ENCODE peak calls at places on chromosomes 5 and 9, in seven cellular contexts. V is neural crest cell; O is IMR-90; K is kidney; S is lower leg skin; Y is heart left ventricle; L is CD8-positive, alpha-beta T cell. C is an unnamed sample.

GRCh38 chr9:22214021-22214420 is 204.9 kb upstream of the CDKN2B start:
- DNase-seq in Y (no peak), O (no peak), K (no peak), L (no peak), V (no peak), S (no peak), C (no peak)

GRCh38 chr5:73322453-73323076 is 126.0 kb downstream of the FOXD1 start:
- DNase-seq in K (peak; percentile 53), L (no peak), V (no peak), O (no peak), S (no peak), Y (no peak), C (no peak)

GRCh38 chr9:69186841-69187611 is 12.9 kb downstream of the TJP2 start:
- DNase-seq in K (no peak), O (peak; percentile 51), L (no peak), V (no peak), Y (no peak), S (no peak), C (no peak)

GRCh38 chr5:168637281-168637680 is 58.1 kb upstream of the PANK3 start:
- DNase-seq in K (no peak), L (no peak), V (no peak), S (no peak), Y (no peak), O (no peak), C (no peak)

GRCh38 chr9:76459691-76460635 is 981 bp downstream of the GCNT1 start:
- DNase-seq in O (peak; percentile 62), S (no peak), L (no peak), Y (no peak), K (no peak), V (peak; percentile 4), C (no peak)

GRCh38 chr9:117546894-117547293 is 132.0 kb upstream of the ASTN2 start:
- DNase-seq in V (no peak), O (no peak), S (no peak), Y (no peak), L (no peak), K (no peak), C (no peak)

GRCh38 chr5:80569961-80570786 is at the start of gene ANKRD34B:
- DNase-seq in O (no peak), V (peak; percentile 17), L (no peak), K (peak; percentile 75), S (no peak), Y (peak; percentile 61), C (no peak)

GRCh38 chr9:133006731-133007352 is 24.0 kb upstream of the GTF3C5 start:
- DNase-seq in V (no peak), L (no peak), Y (no peak), K (peak; percentile 2), S (no peak), O (no peak), C (no peak)

GRCh38 chr5:81140942-81141341 is 92.2 kb upstream of the CKMT2 start:
- DNase-seq in S (no peak), K (no peak), O (peak; percentile 80), V (no peak), L (no peak), Y (no peak), C (no peak)

GRCh38 chr9:6230037-6230778 is 14.6 kb downstream of the IL33 start:
- DNase-seq in L (no peak), S (no peak), V (no peak), K (no peak), O (peak; percentile 28), Y (no peak), C (no peak)

GRCh38 chr5:168047669-168048111 is 243.8 kb upstream of the WWC1 start:
- DNase-seq in K (no peak), S (no peak), V (no peak), Y (peak; percentile 71), L (no peak), O (no peak), C (no peak)

GRCh38 chr5:80346055-80346454 is 26.3 kb downstream of the SPZ1 start:
- DNase-seq in K (no peak), V (no peak), L (peak; percentile 12), Y (no peak), S (peak; percentile 15), O (no peak), C (no peak)

GRCh38 chr9:23451802-23452418 is 374.1 kb downstream of the ELAVL2 start:
- DNase-seq in S (no peak), K (no peak), L (no peak), Y (no peak), O (no peak), V (no peak), C (no peak)

GRCh38 chr9:26779072-26779471 is 113.5 kb downstream of the CAAP1 start:
- DNase-seq in L (no peak), K (no peak), V (no peak), O (peak; percentile 5), S (no peak), Y (no peak), C (no peak)

GRCh38 chr9:95724253-95724991 is 151.1 kb upstream of the ERCC6L2 start:
- DNase-seq in Y (no peak), O (no peak), V (no peak), L (peak; percentile 48), K (no peak), S (no peak), C (no peak)

GRCh38 chr5:139650031-139650688 is 2.0 kb downstream of the CXXC5 start:
- DNase-seq in L (no peak), V (peak; percentile 55), O (no peak), K (peak; percentile 85), S (no peak), Y (peak; percentile 73), C (peak; percentile 74)
- TF ChIP-seq CTCF in L (peak; percentile 12), V (peak; percentile 63), O (peak; percentile 35), K (no peak), S (no peak), Y (peak; percentile 41), C (peak; percentile 68)

GRCh38 chr9:38240051-38240450 is 152.5 kb upstream of the ALDH1B1 start:
- DNase-seq in L (no peak), K (no peak), O (no peak), Y (no peak), S (no peak), V (no peak), C (no peak)

GRCh38 chr9:38249587-38250210 is 142.8 kb upstream of the ALDH1B1 start:
- DNase-seq in O (no peak), L (no peak), K (no peak), S (no peak), Y (no peak), V (no peak), C (no peak)

GRCh38 chr9:38246833-38247232 is 145.7 kb upstream of the ALDH1B1 start:
- DNase-seq in O (no peak), S (no peak), K (no peak), V (no peak), Y (no peak), L (no peak), C (no peak)

GRCh38 chr9:38243993-38244392 is 148.5 kb upstream of the ALDH1B1 start:
- DNase-seq in O (no peak), Y (no peak), V (no peak), S (no peak), L (no peak), K (no peak), C (no peak)

GRCh38 chr9:38244971-38245370 is 147.5 kb upstream of the ALDH1B1 start:
- DNase-seq in K (no peak), S (no peak), Y (no peak), V (no peak), L (no peak), O (no peak), C (no peak)
- TF ChIP-seq CTCF in K (no peak), S (no peak), Y (no peak), V (no peak), L (no peak), O (no peak), C (no peak)

DNA sequence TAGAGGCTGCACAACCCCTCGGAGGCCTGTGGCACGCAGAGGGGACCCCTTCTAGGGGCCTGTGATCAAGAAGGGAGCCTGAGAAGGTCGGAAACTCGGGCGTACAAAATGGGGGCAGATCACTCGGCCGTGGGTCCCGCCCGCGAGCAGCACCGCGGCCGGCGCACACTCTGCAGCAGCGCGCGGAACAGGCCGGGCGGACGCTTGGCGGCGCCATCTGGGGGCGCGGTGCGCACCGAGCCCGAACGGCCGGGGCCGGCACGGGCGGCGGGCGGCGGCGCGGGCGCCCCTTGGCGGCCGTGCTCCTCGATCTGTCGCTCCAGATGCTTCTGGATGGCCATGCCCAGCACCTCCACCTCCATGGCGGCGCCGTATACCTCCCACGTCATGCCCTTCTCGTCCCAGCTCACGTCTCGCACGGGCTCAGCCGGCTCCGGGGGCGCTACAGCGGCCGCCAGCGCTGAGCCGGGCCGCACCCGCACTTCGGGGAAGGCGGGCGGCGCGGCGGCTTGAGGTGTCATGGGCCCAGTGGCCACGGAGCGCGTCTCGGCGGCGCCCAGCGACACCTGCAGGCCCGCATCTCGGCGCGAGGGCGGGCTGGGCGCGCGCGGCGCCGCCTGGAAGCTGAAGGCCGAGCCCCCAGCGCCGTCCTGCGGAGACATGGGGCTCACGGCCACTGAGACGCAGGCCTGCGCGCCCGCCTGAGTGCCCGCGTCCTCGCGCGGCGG is 13.1 kb downstream of the GPRIN1 start:
- DNase-seq in O (no peak), K (peak; percentile 80), S (no peak), Y (no peak), L (peak; percentile 49), V (no peak), C (no peak)
- TF ChIP-seq CTCF in O (no peak), K (no peak), S (no peak), Y (no peak), L (no peak), V (no peak), C (peak; percentile 26)

DNA sequence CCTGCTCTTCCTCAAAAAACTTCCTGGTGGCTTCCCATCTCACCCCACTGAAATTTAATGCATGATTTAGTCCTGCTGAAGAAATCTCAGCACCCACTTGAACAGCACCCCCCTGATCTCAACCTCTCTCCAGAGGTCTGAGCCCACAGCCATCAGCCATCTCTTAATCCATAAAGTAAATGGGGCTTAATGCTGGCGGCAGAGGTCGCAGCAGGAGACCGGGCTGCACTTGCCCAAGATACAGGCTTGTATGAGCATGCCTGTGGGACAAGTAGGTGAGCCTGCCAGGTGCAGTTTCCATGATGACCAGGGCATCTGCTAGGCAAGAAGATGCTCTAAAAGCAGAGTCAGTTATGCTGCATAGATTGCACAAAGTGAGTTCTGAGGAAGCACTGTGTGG is 52.4 kb upstream of the CTXN3 start:
- DNase-seq in O (no peak), Y (no peak), S (no peak), V (no peak), L (no peak), K (no peak), C (no peak)
- TF ChIP-seq CTCF in O (no peak), Y (no peak), S (no peak), V (no peak), L (no peak), K (no peak), C (no peak)

DNA sequence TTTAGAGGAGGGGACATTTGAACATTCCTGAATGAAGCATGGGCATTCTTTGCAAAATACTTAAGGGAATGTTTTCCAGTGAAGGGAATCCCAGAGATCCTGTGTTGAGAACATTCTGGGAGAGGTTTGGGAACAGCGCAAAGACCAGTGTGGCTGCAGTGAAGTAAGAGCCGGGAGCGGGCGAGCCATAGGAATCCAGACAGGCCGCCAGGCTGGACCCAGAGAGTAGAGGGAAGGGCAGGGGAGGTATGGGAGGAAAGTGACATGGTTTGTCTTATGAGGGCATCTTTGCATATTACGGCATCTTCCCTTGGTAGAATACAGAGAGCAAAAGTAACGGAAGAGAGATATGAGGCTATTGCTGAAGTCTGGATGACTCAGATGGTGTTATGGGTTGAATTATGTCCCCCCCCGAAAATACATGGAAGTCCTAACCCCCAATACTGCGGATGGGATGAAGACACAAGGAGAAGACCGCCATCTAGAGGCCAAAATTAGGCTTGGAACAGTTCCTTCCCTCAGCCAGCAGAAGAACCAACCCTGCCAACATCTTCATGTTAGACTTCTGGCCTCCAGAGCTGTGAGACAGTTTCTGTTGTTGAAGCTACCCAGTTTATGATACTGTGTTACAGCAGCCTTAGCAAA is 268.2 kb downstream of the MAST4 start:
- DNase-seq in L (no peak), S (no peak), Y (no peak), K (no peak), V (no peak), O (peak; percentile 47), C (no peak)
- TF ChIP-seq CTCF in L (no peak), S (no peak), Y (peak; percentile 45), K (peak; percentile 35), V (no peak), O (peak; percentile 54), C (peak; percentile 57)